ENCODE peak calls at places on chromosome 7, in ten cellular contexts. W is transverse colon, G is astrocyte of the spinal cord, Y is tibial artery, L is GM23338, F is suprapubic skin, C is OCI-LY7, M is ovary, X is pancreas, S is prostate gland. I is an unnamed sample.

GRCh38 chr7:80288175-80289122 is 153.8 kb downstream of the GNAI1 start:
- DNase-seq in X (no peak), M (no peak), C (no peak), S (no peak), L (peak; percentile 36), Y (no peak), G (peak; percentile 98), F (no peak), W (no peak), I (no peak)

GRCh38 chr7:157419030-157419293 is 82.2 kb downstream of the DNAJB6 start:
- DNase-seq in L (no peak), C (no peak), S (no peak), Y (no peak), F (no peak), M (no peak), G (no peak), W (no peak), X (no peak), I (no peak)

GRCh38 chr7:99669782-99670181 is 10.0 kb downstream of the CYP3A5 start:
- DNase-seq in W (no peak), F (no peak), Y (no peak), X (no peak), S (no peak), C (no peak), M (no peak), G (no peak), L (no peak), I (no peak)

GRCh38 chr7:36272211-36272566 is 117.5 kb upstream of the ANLN start:
- DNase-seq in F (no peak), W (no peak), L (no peak), C (no peak), S (no peak), X (no peak), M (no peak), G (no peak), Y (no peak), I (no peak)

GRCh38 chr7:127976056-127976455 is 55.2 kb downstream of the LRRC4 start:
- DNase-seq in M (no peak), S (no peak), L (no peak), W (no peak), X (no peak), C (no peak), Y (no peak), G (peak; percentile 12), F (no peak), I (no peak)

GRCh38 chr7:142954680-142955268 is 7.4 kb downstream of the KEL start:
- DNase-seq in W (no peak), Y (no peak), S (no peak), L (no peak), M (no peak), C (peak; percentile 47), F (no peak), G (no peak), X (no peak), I (no peak)

GRCh38 chr7:140085447-140085846 is 22.7 kb upstream of the PARP12 start:
- DNase-seq in M (no peak), X (no peak), S (no peak), F (no peak), C (no peak), G (no peak), L (no peak), Y (no peak), W (no peak), I (no peak)

GRCh38 chr7:106952658-106953231 is 87.7 kb downstream of the PIK3CG start:
- DNase-seq in C (no peak), W (peak; percentile 20), M (no peak), G (no peak), L (no peak), F (no peak), Y (peak; percentile 54), S (no peak), X (no peak), I (no peak)

GRCh38 chr7:32070051-32070405 is 179 bp downstream of the PDE1C start:
- DNase-seq in G (peak; percentile 18), F (no peak), S (no peak), Y (no peak), X (no peak), L (no peak), W (no peak), M (no peak), C (no peak), I (no peak)
- H3K4me3 ChIP-seq in G (peak overlapping the region; percentile 73), F (peak overlapping the region; percentile 52), S (peak overlapping the region; percentile 33), Y (peak overlapping the region; percentile 79), X (peak overlapping the region; percentile 56), L (peak overlapping the region; percentile 90), W (peak overlapping the region; percentile 38), M (peak overlapping the region; percentile 61), C (no peak overlapping the region), I (peak overlapping the region; percentile 75)

GRCh38 chr7:101815826-101816488 is 1.5 kb upstream of the CUX1 start:
- DNase-seq in S (peak; percentile 57), G (peak; percentile 80), W (peak; percentile 79), M (peak; percentile 79), C (peak; percentile 90), X (peak; percentile 81), Y (peak; percentile 70), L (peak; percentile 89), F (peak; percentile 72), I (peak; percentile 81)
- H3K4me3 ChIP-seq in S (peak overlapping the region; percentile 68), G (peak overlapping the region; percentile 60), W (peak overlapping the region; percentile 65), M (peak overlapping the region; percentile 47), C (peak overlapping the region; percentile 70), X (peak overlapping the region; percentile 85), Y (peak overlapping the region; percentile 92), L (peak overlapping the region; percentile 45), F (peak overlapping the region; percentile 60), I (peak overlapping the region; percentile 94)

GRCh38 chr7:26291251-26291650 is 411 bp upstream of the SNX10 start:
- DNase-seq in X (no peak), F (no peak), L (no peak), G (no peak), W (no peak), C (no peak), Y (no peak), M (no peak), S (no peak), I (no peak)

GRCh38 chr7:26292768-26293560 is 1.3 kb downstream of the SNX10 start:
- DNase-seq in L (peak; percentile 42), C (peak; percentile 37), G (no peak), S (no peak), F (no peak), W (peak; percentile 9), M (no peak), X (peak; percentile 21), Y (no peak), I (no peak)

GRCh38 chr7:26295015-26295414 is 3.4 kb downstream of the SNX10 start:
- DNase-seq in X (no peak), C (no peak), M (no peak), L (no peak), S (no peak), Y (no peak), G (no peak), F (no peak), W (no peak), I (no peak)

GRCh38 chr7:26291699-26292538 is at the start of gene SNX10:
- DNase-seq in Y (peak; percentile 27), S (peak; percentile 23), L (peak; percentile 85), M (peak; percentile 23), C (peak; percentile 91), X (peak; percentile 72), F (no peak), G (no peak), W (peak; percentile 69), I (no peak)

DNA sequence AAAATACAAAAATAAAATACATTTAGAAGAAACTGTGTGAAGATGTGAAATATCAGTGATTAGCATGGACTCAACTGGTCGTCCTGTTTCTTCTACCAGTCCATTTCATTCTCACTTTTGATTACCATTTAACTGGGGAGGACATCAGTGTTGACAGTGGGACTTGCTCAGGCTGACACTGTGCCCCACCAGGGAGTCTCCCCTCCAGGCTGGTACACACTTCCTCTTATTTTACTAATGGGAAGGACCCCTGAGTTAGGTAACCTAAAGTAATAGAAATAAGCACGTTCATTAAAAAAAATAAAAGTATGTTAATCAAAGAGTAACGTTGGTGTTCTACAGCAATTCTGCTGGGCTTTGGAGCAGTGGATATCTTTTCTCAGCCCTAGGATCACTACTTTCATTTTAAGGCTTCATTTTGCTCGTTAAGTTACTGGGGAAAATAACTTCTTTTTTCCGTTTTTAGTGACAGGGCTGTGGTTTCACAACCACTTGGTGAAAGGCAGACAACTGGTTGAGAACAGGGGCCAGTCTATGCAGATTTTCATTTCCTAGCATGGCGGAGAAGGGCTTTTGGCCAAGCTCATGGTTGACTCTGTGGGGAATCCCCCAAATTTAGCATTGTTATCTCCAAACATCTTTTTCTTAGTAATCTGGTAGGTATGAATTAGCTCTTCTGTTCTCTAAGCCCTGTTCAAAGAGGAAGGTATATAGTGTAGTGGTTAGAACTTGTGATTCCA is 2.1 kb downstream of the SNX10 start:
- DNase-seq in W (no peak), G (no peak), Y (no peak), C (peak; percentile 53), F (no peak), X (no peak), M (no peak), S (no peak), L (no peak), I (no peak)
- H3K4me3 ChIP-seq in W (no peak overlapping the region), G (no peak overlapping the region), Y (no peak overlapping the region), C (peak overlapping the region; percentile 99), F (no peak overlapping the region), X (peak overlapping the region; percentile 86), M (no peak overlapping the region), S (no peak overlapping the region), L (no peak overlapping the region), I (no peak overlapping the region)

GRCh38 chr7:44065431-44066110 is at the start of gene PGAM2:
- DNase-seq in S (no peak), M (no peak), Y (peak; percentile 58), G (no peak), L (peak; percentile 67), X (peak; percentile 60), W (peak; percentile 18), F (peak; percentile 62), C (no peak), I (peak; percentile 85)

GRCh38 chr7:44063547-44063893 is 1.8 kb downstream of the PGAM2 start:
- DNase-seq in X (no peak), G (no peak), Y (peak; percentile 19), S (no peak), M (no peak), F (no peak), W (peak; percentile 0), C (no peak), L (peak; percentile 53), I (no peak)

GRCh38 chr7:44062903-44063295 is 2.5 kb downstream of the PGAM2 start:
- DNase-seq in F (no peak), S (no peak), W (peak; percentile 4), L (no peak), X (no peak), C (no peak), G (no peak), Y (no peak), M (no peak), I (no peak)

GRCh38 chr7:44064791-44065430 is 456 bp downstream of the PGAM2 start:
- DNase-seq in S (no peak), G (no peak), Y (peak; percentile 24), C (no peak), W (peak; percentile 13), F (peak; percentile 59), M (no peak), X (no peak), L (peak; percentile 29), I (peak; percentile 67)

DNA sequence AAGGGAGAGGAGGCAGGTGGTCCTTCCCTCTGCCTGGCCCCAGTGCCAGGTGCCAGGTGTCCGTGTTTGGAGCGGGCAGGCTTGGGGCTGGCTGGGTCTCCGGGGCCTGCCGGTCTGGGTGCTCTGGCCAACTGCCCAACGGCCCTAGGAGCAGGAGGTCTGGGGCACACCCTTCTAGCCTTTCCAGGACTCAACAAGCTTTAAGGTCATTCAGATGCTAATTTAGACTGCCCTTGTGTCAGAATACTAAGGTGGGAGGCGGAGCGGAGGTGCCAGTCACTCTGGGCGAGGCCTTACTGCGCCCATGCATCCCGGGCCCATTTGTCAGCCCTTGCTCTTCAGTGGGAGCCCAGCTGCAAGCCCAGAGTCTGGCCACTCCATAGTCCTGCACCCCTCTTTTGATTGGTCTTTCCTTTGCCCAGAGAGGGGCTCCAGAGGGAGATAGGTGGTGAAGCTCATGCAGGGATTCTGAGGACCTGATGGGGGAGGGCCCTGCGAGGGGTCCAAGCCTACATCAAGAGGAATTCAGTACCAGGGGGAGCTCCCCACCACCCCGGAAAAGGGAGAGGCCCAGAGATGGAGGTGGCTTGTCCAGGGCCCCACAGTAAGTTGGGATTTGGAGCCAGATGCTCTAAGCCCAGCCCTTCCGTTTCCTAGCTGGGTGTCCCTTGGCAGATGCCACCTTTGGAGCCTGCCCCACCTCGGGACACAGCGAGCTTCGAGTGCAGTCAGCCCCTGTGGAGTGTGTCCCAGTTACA is 1.3 kb downstream of the PGAM2 start:
- DNase-seq in W (peak; percentile 8), F (peak; percentile 64), S (no peak), X (no peak), M (no peak), C (no peak), L (peak; percentile 87), G (no peak), Y (peak; percentile 19), I (peak; percentile 73)
- H3K4me3 ChIP-seq in W (no peak overlapping the region), F (no peak overlapping the region), S (no peak overlapping the region), X (no peak overlapping the region), M (no peak overlapping the region), C (no peak overlapping the region), L (peak overlapping the region; percentile 52), G (no peak overlapping the region), Y (no peak overlapping the region), I (no peak overlapping the region)

I was measured in coronary artery.